ENCODE peak calls at places on chromosomes 13 and 19, in five cellular contexts. O is mesenteric fat pad; D is CD8-positive, alpha-beta memory T cell; N is HS-5; I is left lung. Y is an unnamed sample.

GRCh38 chr19:1429750-1430149 is 8.4 kb upstream of the RPS15 start:
- DNase-seq in O (no peak), D (no peak), N (no peak), I (no peak), Y (no peak)

GRCh38 chr13:56015919-56016318 is 1124.8 kb upstream of the PRR20A start:
- DNase-seq in O (no peak), D (no peak), N (no peak), I (no peak), Y (no peak)

GRCh38 chr13:57629821-57630235 is 1.7 kb upstream of the PCDH17 start:
- DNase-seq in O (peak), D (peak), N (no peak), I (peak), Y (no peak)

GRCh38 chr19:57282011-57282636 is 1.8 kb downstream of the ZNF460 start:
- DNase-seq in O (no peak), D (no peak), N (no peak), I (no peak), Y (no peak)

GRCh38 chr19:4577020-4577782 is 17.7 kb upstream of the SEMA6B start:
- DNase-seq in O (no peak), D (no peak), N (no peak), I (no peak), Y (no peak)

GRCh38 chr19:17117250-17117789 is 41.7 kb downstream of the MYO9B start:
- DNase-seq in O (no peak), D (no peak), N (no peak), I (no peak), Y (no peak)

GRCh38 chr13:111969551-111970135 is 97.3 kb upstream of the SOX1 start:
- DNase-seq in O (peak), D (no peak), N (no peak), I (no peak), Y (no peak)

GRCh38 chr13:98405107-98405571 is 171.8 kb downstream of the STK24 start:
- DNase-seq in O (no peak), D (no peak), N (no peak), I (no peak), Y (no peak)

Y was measured in PC-9.